ENCODE peak calls at places on chromosomes 13 and 19, in nine cellular contexts. R, F, E, K, S, Y, X, M and L are unnamed samples.

GRCh38 chr13:96090240-96091101 is 564 bp downstream of the HS6ST3 start:
- DNase-seq in Y (no peak), S (peak), K (no peak), X (no peak), E (no peak), F (no peak), M (no peak), R (no peak), L (no peak)

GRCh38 chr13:31719214-31719613 is 20.1 kb upstream of the RXFP2 start:
- DNase-seq in Y (no peak), M (no peak), X (no peak), S (no peak), E (no peak), F (no peak), R (no peak), K (no peak), L (no peak)

GRCh38 chr19:31127132-31127967 is 221.9 kb downstream of the TSHZ3 start:
- DNase-seq in M (peak), X (no peak), F (no peak), Y (peak), R (peak), K (no peak), E (peak), S (no peak), L (no peak)

GRCh38 chr13:111411186-111411858 is 90.9 kb downstream of the TEX29 start:
- DNase-seq in S (no peak), K (no peak), R (no peak), E (peak), F (no peak), M (no peak), X (no peak), Y (no peak), L (no peak)

GRCh38 chr13:75637101-75637774 is 1.1 kb downstream of the LMO7 start:
- DNase-seq in S (no peak), X (no peak), F (no peak), E (no peak), K (no peak), M (no peak), Y (no peak), R (no peak), L (no peak)

GRCh38 chr19:2982983-2983350 is 5.6 kb downstream of the TLE6 start:
- DNase-seq in S (peak), E (peak), X (no peak), M (peak), K (peak), R (peak), F (peak), Y (peak), L (no peak)

GRCh38 chr19:51185069-51185867 is 39.6 kb upstream of the CD33 start:
- DNase-seq in E (no peak), F (no peak), R (no peak), X (no peak), K (no peak), M (no peak), S (no peak), Y (no peak), L (no peak)

GRCh38 chr19:38930776-38931761 is at the start of gene MRPS12:
- DNase-seq in R (peak), F (peak), E (peak), X (peak), S (peak), M (peak), Y (peak), K (peak), L (no peak)

DNA sequence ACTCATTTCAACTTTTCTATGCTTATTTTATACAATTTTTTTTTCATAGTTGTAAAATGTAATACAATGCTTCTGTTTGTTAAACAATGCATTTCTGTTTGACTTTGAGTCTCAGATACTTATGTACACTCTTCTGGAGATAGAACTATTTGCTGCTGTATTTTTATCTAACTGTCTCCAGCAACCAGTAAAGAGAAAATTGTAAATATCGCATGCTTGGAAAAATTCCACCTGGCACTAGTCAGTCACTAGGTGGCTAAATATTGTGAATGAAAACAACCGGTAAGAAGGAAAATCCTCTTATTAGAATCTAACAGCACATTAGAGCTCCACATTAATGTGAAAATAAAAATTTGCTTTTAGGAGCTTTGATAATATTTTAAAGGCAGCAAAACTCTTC is 876.5 kb downstream of the PCDH9 start:
- DNase-seq in R (no peak), Y (no peak), S (no peak), X (no peak), M (no peak), F (no peak), K (no peak), E (no peak), L (no peak)
- TF ChIP-seq CTCF in R (no peak), Y (no peak), S (peak), X (no peak), M (no peak), F (no peak), K (no peak), E (no peak), L (no peak)

DNA sequence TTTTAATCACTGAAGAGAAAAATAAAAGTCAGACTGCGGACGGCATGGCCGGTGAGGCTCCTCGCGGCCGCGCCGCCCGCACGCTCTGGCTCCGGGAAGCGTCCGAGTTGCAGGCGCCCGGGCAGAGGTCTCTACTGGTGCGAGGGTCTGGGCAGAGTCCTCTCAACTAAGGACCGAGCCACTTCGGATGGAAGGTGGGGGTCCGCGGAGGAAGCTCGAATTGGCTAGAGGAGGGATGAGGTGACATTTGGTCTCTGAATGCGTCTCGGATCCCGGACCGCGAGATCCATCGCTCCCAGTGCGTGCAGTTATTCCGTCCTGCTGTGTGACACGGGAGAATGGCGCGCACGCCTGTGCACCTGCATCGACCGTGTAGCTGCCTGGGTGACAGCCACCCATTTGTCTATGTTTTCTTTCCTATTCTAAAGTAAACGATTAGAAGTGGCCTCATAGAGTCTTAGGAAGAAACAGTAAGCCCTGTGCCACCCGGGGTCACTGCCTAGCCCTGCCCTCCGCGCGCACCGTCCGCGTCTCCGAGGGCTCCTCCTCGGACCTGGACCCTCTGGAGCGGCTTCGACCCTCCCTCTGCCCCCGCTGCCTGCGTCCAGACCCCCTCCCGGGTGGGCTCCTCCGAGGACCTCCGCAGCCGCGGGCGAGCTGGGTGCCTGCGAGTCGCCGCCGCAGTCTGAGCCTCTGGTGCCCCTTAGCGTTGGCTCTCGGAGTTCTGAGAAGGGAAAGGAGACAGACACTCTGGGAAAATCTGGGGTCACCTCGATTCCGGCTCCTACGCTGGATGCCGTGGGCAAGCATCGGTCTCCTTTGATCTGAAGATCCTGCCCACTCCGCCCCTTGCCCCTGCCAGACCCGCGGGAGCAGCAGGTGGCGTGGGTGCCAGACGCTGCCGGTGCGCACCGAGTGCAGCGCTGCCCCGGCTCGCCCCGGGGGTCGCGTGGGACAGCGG is 347.4 kb downstream of the LIG4 start:
- DNase-seq in K (no peak), F (peak), E (no peak), M (no peak), S (peak), Y (no peak), R (no peak), X (no peak), L (no peak)
- TF ChIP-seq CTCF in K (no peak), F (no peak), E (no peak), M (peak), S (peak), Y (peak), R (peak), X (no peak), L (no peak)

DNA sequence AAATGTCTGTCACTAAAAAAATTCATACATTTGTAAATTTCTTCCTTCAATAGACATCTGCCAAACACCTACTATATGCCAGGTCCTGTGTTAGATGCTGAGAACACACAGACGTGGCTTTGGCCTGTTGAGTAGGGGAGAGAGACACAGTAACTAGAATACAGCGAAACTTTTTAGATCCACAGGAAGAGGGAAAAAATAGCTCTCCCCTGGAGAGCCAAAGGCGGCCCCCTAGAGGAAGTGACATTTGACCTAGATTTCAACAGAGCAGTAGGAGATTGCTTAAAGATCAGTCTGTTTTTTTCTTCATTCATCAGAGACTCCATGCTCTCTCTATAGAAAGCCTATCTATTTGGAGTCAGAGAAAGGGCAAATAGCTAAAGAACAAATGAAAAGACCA is 11.3 kb downstream of the LCP1 start:
- DNase-seq in S (no peak), M (no peak), K (no peak), X (peak), F (no peak), Y (no peak), E (no peak), R (no peak), L (no peak)
- TF ChIP-seq CTCF in S (no peak), M (no peak), K (no peak), X (no peak), F (no peak), Y (no peak), E (no peak), R (no peak), L (no peak)

GRCh38 chr19:46860125-46860845 is 512 bp upstream of the ARHGAP35 start:
- DNase-seq in M (peak), S (peak), K (peak), F (peak), E (peak), X (peak), Y (peak), R (peak), L (peak)
- TF ChIP-seq CTCF in M (no peak), S (no peak), K (no peak), F (no peak), E (no peak), X (no peak), Y (no peak), R (no peak), L (no peak)

GRCh38 chr13:33867472-33867871 is 49.5 kb downstream of the RFC3 start:
- DNase-seq in R (no peak), X (no peak), K (no peak), F (no peak), Y (no peak), E (no peak), S (no peak), M (no peak), L (no peak)
- TF ChIP-seq CTCF in R (no peak), X (no peak), K (no peak), F (peak), Y (no peak), E (no peak), S (no peak), M (no peak), L (no peak)

GRCh38 chr19:11286312-11286974 is 9.5 kb upstream of the TSPAN16 start:
- DNase-seq in K (peak), R (peak), E (no peak), X (no peak), S (no peak), F (peak), Y (peak), M (no peak), L (no peak)
- TF ChIP-seq CTCF in K (no peak), R (peak), E (no peak), X (no peak), S (no peak), F (peak), Y (no peak), M (peak), L (no peak)

GRCh38 chr19:58217069-58217481 is 11.6 kb upstream of the ZNF544 start:
- DNase-seq in K (no peak), Y (no peak), M (no peak), R (no peak), X (no peak), S (no peak), F (no peak), E (no peak), L (no peak)

GRCh38 chr19:58217607-58218391 is 10.9 kb upstream of the ZNF544 start:
- DNase-seq in M (no peak), S (no peak), K (no peak), F (no peak), R (no peak), E (no peak), X (no peak), Y (no peak), L (no peak)

GRCh38 chr19:58213075-58213369 is 15.7 kb upstream of the ZNF544 start:
- DNase-seq in Y (no peak), E (no peak), R (no peak), S (no peak), K (no peak), M (no peak), X (no peak), F (no peak), L (no peak)

DNA sequence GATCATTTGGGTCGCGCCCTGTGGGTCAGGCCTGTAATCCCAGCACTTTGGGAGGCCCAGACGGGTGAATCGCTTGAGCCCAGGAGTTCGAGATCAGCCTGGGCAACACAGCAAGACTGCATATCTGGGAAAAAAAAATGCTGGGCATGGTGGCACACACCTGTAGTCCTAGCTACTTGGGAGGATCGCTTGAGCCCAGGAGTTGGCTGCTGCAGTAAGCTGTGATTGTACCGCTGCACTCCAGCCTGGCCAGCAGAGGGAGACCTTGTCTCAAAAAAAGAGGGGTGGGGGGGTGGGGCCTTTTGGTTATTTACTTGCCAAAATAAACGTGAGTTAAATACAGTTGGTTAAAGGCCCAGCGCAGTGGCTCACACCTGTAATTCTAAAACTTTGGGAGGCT is 9.8 kb upstream of the ZNF544 start:
- DNase-seq in S (no peak), E (no peak), Y (no peak), M (no peak), K (no peak), F (no peak), R (no peak), X (no peak), L (no peak)
- TF ChIP-seq CTCF in S (no peak), E (no peak), Y (no peak), M (peak), K (no peak), F (peak), R (no peak), X (no peak), L (no peak)

DNA sequence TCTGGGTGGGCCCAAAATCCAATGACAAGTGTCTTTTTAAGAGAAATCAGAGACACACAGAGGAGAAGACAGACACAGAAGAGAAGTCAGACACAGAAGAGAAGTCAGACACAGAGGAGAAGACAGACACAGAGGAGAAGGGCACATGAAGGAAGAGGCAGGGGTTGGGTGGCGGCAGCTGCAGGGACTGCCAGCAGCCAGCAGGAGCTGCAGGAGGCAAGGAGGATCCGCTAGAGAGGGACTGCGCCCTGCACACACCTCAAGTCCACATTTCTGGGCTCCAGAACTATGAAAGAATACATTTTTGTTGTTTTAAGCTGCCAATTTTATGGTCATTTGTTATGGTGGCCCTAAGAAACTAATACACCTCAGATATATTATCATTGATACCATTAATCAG is 140.6 kb downstream of the ZIC5 start:
- DNase-seq in F (no peak), M (no peak), R (no peak), K (no peak), X (no peak), E (no peak), S (no peak), Y (no peak), L (no peak)
- TF ChIP-seq CTCF in F (no peak), M (no peak), R (no peak), K (no peak), X (no peak), E (no peak), S (no peak), Y (no peak), L (no peak)